ENCODE peak calls at places on chromosomes 1 and 21, in four cellular contexts. One of them, this sample, is unnamed.
A peak's percentile ranks its signal among the peaks of the same experiment; 100 is the strongest.

GRCh38 chr21:36661511-36662309 is 37.2 kb upstream of the SIM2 start:
- DNase-seq in renal cortical epithelial cell: no peak
- DNase-seq in right atrium auricular region: no peak
- DNase-seq in left colon: no peak
- DNase-seq in this sample: no peak

GRCh38 chr1:21521717-21522060 is 12.5 kb downstream of the ALPL start:
- DNase-seq in renal cortical epithelial cell: no peak
- DNase-seq in right atrium auricular region: no peak
- DNase-seq in left colon: no peak
- DNase-seq in this sample: no peak

GRCh38 chr1:163195728-163196448 is 6.8 kb downstream of the RGS5 start:
- DNase-seq in renal cortical epithelial cell: no peak
- DNase-seq in right atrium auricular region: no peak
- DNase-seq in left colon: no peak
- DNase-seq in this sample: no peak

GRCh38 chr1:8663915-8664331 is 153.5 kb downstream of the RERE start:
- DNase-seq in renal cortical epithelial cell: peak; percentile 52
- DNase-seq in right atrium auricular region: no peak
- DNase-seq in left colon: peak; percentile 42
- DNase-seq in this sample: no peak

GRCh38 chr1:239858058-239858457 is 233.6 kb upstream of the FMN2 start:
- DNase-seq in renal cortical epithelial cell: peak; percentile 85
- DNase-seq in right atrium auricular region: no peak
- DNase-seq in left colon: no peak
- DNase-seq in this sample: no peak

GRCh38 chr1:93876284-93876683 is 2.7 kb downstream of the DNTTIP2 start:
- DNase-seq in renal cortical epithelial cell: no peak
- DNase-seq in right atrium auricular region: no peak
- DNase-seq in left colon: no peak
- DNase-seq in this sample: no peak

GRCh38 chr21:44774972-44775371 is 26.6 kb downstream of the UBE2G2 start:
- DNase-seq in renal cortical epithelial cell: no peak
- DNase-seq in right atrium auricular region: no peak
- DNase-seq in left colon: no peak
- DNase-seq in this sample: no peak

GRCh38 chr1:235100124-235100801 is 28.4 kb downstream of the TOMM20 start:
- DNase-seq in renal cortical epithelial cell: no peak
- DNase-seq in right atrium auricular region: peak; percentile 55
- DNase-seq in left colon: no peak
- DNase-seq in this sample: no peak

GRCh38 chr1:48062353-48062752 is 65.2 kb upstream of the TRABD2B start:
- DNase-seq in renal cortical epithelial cell: peak; percentile 88
- DNase-seq in right atrium auricular region: no peak
- DNase-seq in left colon: no peak
- DNase-seq in this sample: no peak